ENCODE peak calls at places on chromosomes 11 and 22, in seven cellular contexts. H, X, F, I, O, K and Y are unnamed samples.

GRCh38 chr22:39723899-39724351 is 153.4 kb downstream of the CACNA1I start:
- DNase-seq in K (peak), X (peak), I (no peak), H (peak), O (peak), F (peak), Y (no peak)

GRCh38 chr11:47593934-47594855 is at the start of gene C1QTNF4:
- DNase-seq in I (peak), F (no peak), K (no peak), X (no peak), H (no peak), O (no peak), Y (peak)

GRCh38 chr11:122645847-122646246 is 9.7 kb upstream of the UBASH3B start:
- DNase-seq in H (no peak), X (peak), I (no peak), O (no peak), K (peak), F (no peak), Y (no peak)

GRCh38 chr11:64093233-64094039 is 57.7 kb downstream of the FLRT1 start:
- DNase-seq in K (peak), X (no peak), I (no peak), F (peak), H (no peak), O (peak), Y (no peak)

GRCh38 chr11:77046060-77046501 is 11.9 kb downstream of the B3GNT6 start:
- DNase-seq in O (peak), F (peak), I (peak), H (no peak), K (peak), X (no peak), Y (peak)

GRCh38 chr11:110472858-110473257 is 43.1 kb downstream of the FDX1 start:
- DNase-seq in F (no peak), H (peak), K (peak), O (no peak), I (no peak), X (peak), Y (no peak)

GRCh38 chr11:47907499-47907898 is 59.3 kb upstream of the NUP160 start:
- DNase-seq in K (no peak), F (no peak), I (no peak), X (peak), H (no peak), O (peak), Y (no peak)

GRCh38 chr22:32494971-32495370 is 20.4 kb downstream of the FBXO7 start:
- DNase-seq in K (no peak), I (no peak), F (no peak), O (no peak), H (no peak), X (no peak), Y (no peak)

GRCh38 chr11:130858215-130858614 is 58.1 kb downstream of the SNX19 start:
- DNase-seq in K (peak), F (peak), I (no peak), H (no peak), O (no peak), X (no peak), Y (no peak)
- TF ChIP-seq CTCF in K (no peak), F (no peak), I (no peak), H (no peak), O (no peak), X (no peak), Y (no peak)

GRCh38 chr11:66747480-66747879 is 18.5 kb upstream of the SPTBN2 start:
- DNase-seq in O (no peak), X (no peak), K (no peak), F (no peak), I (no peak), H (no peak), Y (no peak)
- H3K4me2 ChIP-seq in O (no peak), X (no peak), K (peak), F (no peak), I (no peak), H (no peak), Y (no peak)

DNA sequence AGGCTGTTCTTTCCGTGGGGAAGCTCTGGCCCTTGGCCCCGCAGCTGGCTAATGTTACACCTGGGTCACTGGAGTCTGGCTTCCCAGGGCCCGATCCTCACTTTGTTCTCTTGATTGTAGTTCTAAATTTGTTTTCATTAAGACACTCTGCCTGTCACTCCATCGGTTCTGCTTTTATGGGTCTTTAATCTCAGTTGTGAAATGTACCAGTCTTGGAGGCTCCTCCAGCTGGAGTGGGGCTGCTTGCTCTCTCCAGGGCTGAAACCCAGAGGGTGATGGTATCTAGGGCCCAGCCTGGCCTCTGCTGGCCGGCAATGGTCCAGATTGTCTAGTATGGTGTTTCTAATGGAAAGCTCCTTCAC is 352.9 kb downstream of the TENM4 start:
- DNase-seq in H (peak), O (peak), K (no peak), I (no peak), F (no peak), X (no peak), Y (no peak)
- TF ChIP-seq CTCF in H (peak), O (peak), K (no peak), I (no peak), F (no peak), X (peak), Y (no peak)

GRCh38 chr11:36501236-36501635 is 8.8 kb downstream of the TRAF6 start:
- DNase-seq in X (peak), K (no peak), F (no peak), O (no peak), H (no peak), I (no peak), Y (no peak)

GRCh38 chr11:36498721-36499120 is 11.4 kb downstream of the TRAF6 start:
- DNase-seq in H (no peak), O (no peak), F (no peak), K (no peak), X (no peak), I (no peak), Y (no peak)

GRCh38 chr11:36499325-36499724 is 10.7 kb downstream of the TRAF6 start:
- DNase-seq in X (no peak), H (no peak), O (no peak), F (no peak), I (no peak), K (no peak), Y (no peak)

GRCh38 chr11:36500315-36500721 is 9.8 kb downstream of the TRAF6 start:
- DNase-seq in X (peak), K (peak), H (peak), I (no peak), F (peak), O (peak), Y (peak)
- H3K4me2 ChIP-seq in X (peak), K (peak), H (peak), I (no peak), F (no peak), O (peak), Y (peak)

DNA sequence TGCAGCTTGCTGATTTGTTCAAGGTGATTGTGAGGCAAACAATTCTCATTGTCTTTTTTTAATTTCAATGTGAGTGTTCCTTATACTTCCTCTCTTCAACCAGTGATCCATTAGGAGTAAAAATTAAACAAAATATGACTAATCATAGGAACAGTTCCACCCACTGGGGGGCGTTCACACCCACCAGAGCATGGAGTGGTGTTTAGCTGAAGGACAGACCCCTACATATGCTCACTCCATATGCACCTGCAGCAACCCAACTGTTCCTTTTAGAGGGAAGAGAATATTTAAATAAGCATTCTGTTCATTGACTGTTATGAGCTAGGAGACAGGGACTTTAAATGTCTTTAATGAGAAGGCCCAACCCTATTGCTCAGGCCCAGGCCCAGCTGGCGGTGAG is 78.7 kb upstream of the DRD2 start:
- DNase-seq in O (no peak), X (no peak), H (no peak), F (peak), I (no peak), K (no peak), Y (peak)
- TF ChIP-seq CTCF in O (peak), X (no peak), H (no peak), F (peak), I (peak), K (peak), Y (peak)

DNA sequence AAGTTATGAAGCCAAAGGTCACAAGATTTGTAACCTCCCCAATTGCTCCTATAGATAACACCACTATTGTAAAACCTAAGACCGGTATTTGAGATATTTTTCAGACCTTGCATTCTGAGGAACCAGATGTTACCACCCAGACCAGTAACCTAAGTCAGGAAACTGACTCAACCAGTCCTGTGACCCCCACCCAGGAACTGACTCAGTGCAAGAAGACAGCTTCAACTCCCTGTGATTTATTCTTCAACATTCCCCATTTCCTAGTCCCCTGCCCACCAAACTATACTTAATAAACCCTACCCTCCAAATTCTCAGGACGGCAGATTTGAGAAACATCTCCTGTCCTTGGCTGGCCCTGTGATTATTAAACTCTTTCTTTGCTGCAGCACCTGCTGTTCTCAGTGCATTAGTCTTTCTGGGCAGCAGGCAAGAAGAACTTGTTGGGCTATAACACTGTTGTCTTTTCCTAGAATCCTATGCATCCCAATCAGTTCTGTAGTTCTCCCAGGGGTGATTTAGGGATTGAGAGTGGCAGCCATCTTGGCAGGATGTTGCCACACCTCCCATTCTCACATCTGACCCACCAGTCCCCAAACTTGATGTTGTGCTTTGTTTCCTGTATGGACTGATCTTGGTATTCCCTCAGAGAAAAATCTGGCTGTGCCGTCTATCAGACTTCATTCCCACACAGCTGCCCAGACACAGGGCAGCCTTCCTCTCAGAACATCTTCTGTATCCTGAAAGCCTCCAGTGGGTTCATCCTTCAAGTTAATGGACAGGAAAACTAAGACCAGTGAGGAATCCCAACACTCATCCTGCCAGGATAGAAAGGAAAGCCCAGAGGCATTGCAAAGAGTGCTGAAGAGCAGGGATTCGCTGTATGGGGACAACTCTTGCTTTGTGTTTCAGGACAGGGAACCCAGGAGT is 104.0 kb downstream of the PDE2A start:
- DNase-seq in F (no peak), X (peak), I (peak), O (peak), H (peak), K (peak), Y (no peak)
- H3K4me2 ChIP-seq in F (no peak), X (no peak), I (no peak), O (no peak), H (no peak), K (peak), Y (no peak)

DNA sequence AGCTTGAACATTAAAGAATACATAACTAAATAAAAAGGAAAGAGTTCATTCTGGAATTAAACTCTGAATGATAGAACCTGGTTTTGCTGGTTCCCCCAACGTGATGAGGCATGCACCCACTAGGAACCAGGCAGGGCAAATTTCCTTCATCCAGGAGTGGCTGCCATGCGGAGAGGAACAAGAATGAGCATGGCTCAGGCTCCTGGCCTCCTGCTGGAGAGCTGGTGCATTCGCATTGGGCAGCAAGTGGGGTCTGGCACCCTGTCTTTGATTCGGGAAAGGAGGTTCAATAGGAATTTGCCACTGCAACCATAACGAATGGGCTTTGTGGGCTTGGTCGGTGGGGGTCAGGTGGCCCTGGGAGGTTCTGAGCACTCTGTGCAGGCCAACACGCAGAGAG is 169.8 kb upstream of the TENM4 start:
- DNase-seq in X (no peak), H (no peak), I (peak), O (no peak), F (no peak), K (no peak), Y (peak)
- TF ChIP-seq CTCF in X (peak), H (no peak), I (peak), O (no peak), F (peak), K (peak), Y (peak)

GRCh38 chr22:36056980-36057379 is 28.4 kb upstream of the RBFOX2 start:
- DNase-seq in O (no peak), H (peak), X (peak), I (no peak), K (peak), F (no peak), Y (no peak)

GRCh38 chr22:36049678-36049997 is 21.0 kb upstream of the RBFOX2 start:
- DNase-seq in I (no peak), K (no peak), H (no peak), O (no peak), F (no peak), X (no peak), Y (no peak)

GRCh38 chr22:36052505-36052941 is 23.9 kb upstream of the RBFOX2 start:
- DNase-seq in H (no peak), I (no peak), F (peak), O (peak), X (peak), K (peak), Y (no peak)

GRCh38 chr22:36055376-36056310 is 27.0 kb upstream of the RBFOX2 start:
- DNase-seq in K (no peak), X (peak), I (no peak), F (no peak), O (no peak), H (peak), Y (no peak)

GRCh38 chr22:36053242-36054147 is 24.9 kb upstream of the RBFOX2 start:
- DNase-seq in F (no peak), X (no peak), K (no peak), H (no peak), I (no peak), O (no peak), Y (no peak)
- H3K4me2 ChIP-seq in F (peak), X (no peak), K (peak), H (no peak), I (no peak), O (no peak), Y (no peak)

DNA sequence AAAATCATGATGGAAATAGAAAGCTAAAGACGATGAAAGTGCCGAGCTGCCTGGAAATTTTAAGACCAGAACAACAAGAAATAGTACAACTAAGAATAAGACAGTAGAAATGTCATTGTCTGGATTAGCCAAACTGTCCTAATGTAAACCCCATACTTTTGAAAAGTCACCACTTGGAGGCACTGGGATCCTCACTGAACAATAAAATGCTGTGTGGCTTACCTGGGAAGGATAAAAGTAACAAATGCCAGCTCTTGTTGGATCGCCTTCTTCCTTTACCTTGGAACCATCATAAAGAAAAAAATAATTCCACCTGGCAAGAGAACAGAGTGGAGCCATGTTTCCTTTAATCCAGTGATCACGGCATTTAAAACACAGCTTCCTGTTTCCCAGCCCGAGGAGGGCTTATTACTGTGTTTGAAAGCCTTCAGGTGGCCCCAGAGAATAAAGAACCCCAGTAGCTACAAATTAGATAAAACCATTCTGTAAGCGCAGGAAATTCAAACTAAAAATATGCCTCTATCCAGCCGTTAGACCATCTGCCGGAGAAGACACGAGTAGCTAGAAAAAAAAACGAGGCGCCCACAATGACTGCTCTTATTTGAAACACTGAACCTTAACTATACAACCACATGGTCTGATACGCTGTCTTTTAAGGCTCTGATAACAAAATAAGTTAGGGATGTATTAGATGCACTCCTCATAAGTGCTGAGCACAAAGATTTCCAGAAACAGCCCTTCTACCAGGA is 4.4 kb downstream of the HPS4 start:
- DNase-seq in K (no peak), O (no peak), I (no peak), X (no peak), H (no peak), F (peak), Y (no peak)
- TF ChIP-seq CTCF in K (no peak), O (no peak), I (no peak), X (no peak), H (no peak), F (peak), Y (no peak)

DNA sequence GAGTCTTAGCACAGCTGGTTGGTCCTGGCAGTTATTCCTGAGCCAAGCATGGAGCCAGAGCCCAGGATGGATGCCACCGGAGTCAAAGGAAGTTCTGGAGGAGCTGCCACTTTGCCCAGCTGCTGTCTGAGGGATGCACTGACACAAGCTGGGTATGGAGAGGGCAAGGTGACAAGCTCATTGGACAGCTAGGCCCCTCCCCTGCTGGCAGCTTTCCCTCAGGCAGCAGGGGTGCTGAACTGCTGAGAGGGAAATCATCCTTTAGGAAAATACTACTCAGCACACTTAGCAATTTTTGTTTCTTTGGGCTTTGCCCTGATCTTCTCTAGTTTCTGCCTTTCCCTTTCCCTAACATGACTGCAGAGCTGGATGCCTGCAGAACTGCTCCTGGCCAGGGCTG is 99.3 kb upstream of the SESN3 start:
- DNase-seq in O (no peak), I (no peak), K (no peak), H (no peak), X (no peak), F (no peak), Y (no peak)
- H3K4me2 ChIP-seq in O (no peak), I (no peak), K (no peak), H (no peak), X (no peak), F (no peak), Y (no peak)